ENCODE peak calls at places on chromosomes 12 and 14, in four cellular contexts. G is right lobe of liver, C is A673, I is neural progenitor cell. M is an unnamed sample. For H3K4me1, the result is how much of the 10 kb centered on the place peaks cover.

GRCh38 chr12:77190022-77190421 is 124.7 kb upstream of the E2F7 start:
- DNase-seq in I (no peak), G (no peak), C (peak), M (no peak)

GRCh38 chr12:91406920-91407341 is 224.3 kb upstream of the DCN start:
- DNase-seq in C (peak), I (no peak), G (no peak), M (peak)

GRCh38 chr14:35534884-35535793 is 1.2 kb downstream of the INSM2 start:
- DNase-seq in I (peak), C (peak), G (peak), M (peak)

GRCh38 chr12:5907812-5908211 is 37.2 kb downstream of the ANO2 start:
- DNase-seq in I (no peak), G (no peak), C (no peak), M (no peak)

GRCh38 chr12:15700595-15700994 is 88.6 kb downstream of the EPS8 start:
- DNase-seq in I (no peak), C (peak), G (no peak), M (no peak)

GRCh38 chr14:56181666-56182065 is 63.5 kb downstream of the PELI2 start:
- DNase-seq in G (no peak), I (no peak), C (no peak), M (no peak)

GRCh38 chr12:4451694-4452093 is 6.1 kb upstream of the FGF6 start:
- DNase-seq in G (no peak), C (no peak), I (no peak), M (no peak)

GRCh38 chr12:106234513-106234912 is 13.3 kb downstream of the CKAP4 start:
- DNase-seq in C (no peak), G (no peak), I (no peak), M (no peak)

GRCh38 chr12:94980577-94980976 is 22.9 kb downstream of the NDUFA12 start:
- DNase-seq in C (no peak), I (no peak), G (no peak), M (no peak)

GRCh38 chr12:54128466-54128865 is 60.3 kb downstream of the SMUG1 start:
- DNase-seq in C (no peak), G (no peak), I (peak), M (no peak)

GRCh38 chr14:51774209-51774608 is 86.2 kb upstream of the GNG2 start:
- DNase-seq in C (peak), G (no peak), I (no peak), M (no peak)

GRCh38 chr14:34496679-34497513 is 34.9 kb upstream of the SPTSSA start:
- DNase-seq in I (peak), C (peak), G (no peak), M (peak)

GRCh38 chr12:43675048-43675904 is 83.3 kb downstream of the PUS7L start:
- DNase-seq in G (peak), I (no peak), C (no peak), M (no peak)

GRCh38 chr14:93712079-93712837 is 76.0 kb downstream of the PRIMA1 start:
- DNase-seq in I (no peak), C (no peak), G (no peak), M (no peak)

GRCh38 chr12:102568151-102568815 is 87.9 kb upstream of the IGF1 start:
- DNase-seq in I (no peak), G (no peak), C (no peak), M (no peak)

GRCh38 chr12:49733219-49734017 is 7.9 kb upstream of the TMBIM6 start:
- DNase-seq in G (no peak), I (peak), C (no peak), M (no peak)

GRCh38 chr12:127245009-127245408 is 1022.0 kb upstream of the TMEM132C start:
- DNase-seq in I (no peak), G (no peak), C (no peak), M (no peak)

GRCh38 chr14:89489796-89490506 is 72.9 kb upstream of the FOXN3 start:
- DNase-seq in C (no peak), I (no peak), G (no peak), M (no peak)

GRCh38 chr14:99808515-99808914 is 15.3 kb downstream of the EML1 start:
- DNase-seq in I (no peak), G (no peak), C (no peak), M (no peak)

GRCh38 chr12:6049992-6050391 is 74.5 kb downstream of the VWF start:
- DNase-seq in G (no peak), I (no peak), C (no peak), M (no peak)

GRCh38 chr14:101176535-101177205 is 273.1 kb upstream of the RTL1 start:
- DNase-seq in I (no peak), C (no peak), G (no peak), M (no peak)

GRCh38 chr12:115407723-115408122 is 723.7 kb upstream of the TBX3 start:
- DNase-seq in C (no peak), I (no peak), G (no peak), M (no peak)

GRCh38 chr12:112664569-112664968 is 127.0 kb upstream of the RPH3A start:
- DNase-seq in C (peak), I (peak), G (no peak), M (no peak)

GRCh38 chr14:61502459-61503093 is 181.2 kb downstream of the PRKCH start:
- DNase-seq in C (no peak), I (no peak), G (no peak), M (no peak)
- H3K4me3 ChIP-seq in C (no peak), I (no peak), G (no peak), M (no peak)

GRCh38 chr12:108693781-108694180 is 37.5 kb downstream of the CORO1C start:
- DNase-seq in C (no peak), G (no peak), I (no peak), M (no peak)
- H3K4me1 ChIP-seq in C (under half), G (under half), I (under half), M (half or more)

GRCh38 chr12:32891526-32891925 is 5.1 kb downstream of the PKP2 start:
- DNase-seq in G (no peak), I (no peak), C (no peak), M (no peak)

GRCh38 chr12:32894566-32894965 is 2.0 kb downstream of the PKP2 start:
- DNase-seq in I (no peak), G (no peak), C (no peak), M (no peak)

GRCh38 chr12:32893458-32893857 is 3.1 kb downstream of the PKP2 start:
- DNase-seq in I (no peak), C (no peak), G (no peak), M (no peak)

GRCh38 chr12:32893008-32893407 is 3.6 kb downstream of the PKP2 start:
- DNase-seq in I (peak), C (no peak), G (no peak), M (no peak)

GRCh38 chr12:32891956-32892355 is 4.6 kb downstream of the PKP2 start:
- DNase-seq in I (peak), G (no peak), C (no peak), M (no peak)
- H3K4me3 ChIP-seq in I (no peak), G (no peak), C (no peak), M (peak)

DNA sequence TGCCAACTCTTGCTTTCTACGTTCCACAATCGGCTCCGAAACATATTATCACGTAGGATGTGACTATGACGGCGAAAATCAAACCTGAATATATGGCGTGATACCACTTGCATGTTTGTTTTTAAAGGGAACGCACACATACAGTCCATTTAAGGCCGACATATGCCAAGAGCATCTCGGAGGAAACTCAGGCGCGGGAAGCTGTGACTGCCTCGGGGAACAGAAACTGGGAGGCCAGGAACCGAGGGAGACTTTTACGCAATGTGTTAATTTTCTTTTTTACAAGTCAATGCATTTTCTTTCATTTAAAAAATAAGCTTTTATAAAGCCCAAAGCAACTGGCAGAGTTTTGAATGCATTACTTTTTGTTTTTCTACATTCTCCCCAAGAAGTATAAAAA is 6.9 kb downstream of the NCOR2 start:
- DNase-seq in I (no peak), G (no peak), C (no peak), M (no peak)
- H3K4me1 ChIP-seq in I (under half), G (under half), C (half or more), M (under half)

GRCh38 chr14:47675489-47676300 is at the start of gene MDGA2:
- DNase-seq in I (peak), C (peak), G (peak), M (no peak)

GRCh38 chr14:47674148-47674545 is 1.3 kb downstream of the MDGA2 start:
- DNase-seq in C (peak), I (peak), G (no peak), M (no peak)

GRCh38 chr14:47676301-47676617 is 854 bp upstream of the MDGA2 start:
- DNase-seq in C (no peak), I (no peak), G (no peak), M (no peak)

GRCh38 chr14:47674546-47675238 is 713 bp downstream of the MDGA2 start:
- DNase-seq in I (peak), C (peak), G (no peak), M (no peak)

GRCh38 chr14:47675239-47675488 is 241 bp downstream of the MDGA2 start:
- DNase-seq in I (peak), C (no peak), G (no peak), M (no peak)
- H3K4me3 ChIP-seq in I (peak), C (peak), G (peak), M (no peak)